ENCODE peak calls at places on chromosome 15, in seven cellular contexts. One of them, this sample, is unnamed.

GRCh38 chr15:68586274-68586961 is 7.6 kb downstream of the CORO2B start:
- DNase-seq in ACHN: peak
- DNase-seq in cerebellum: no peak
- DNase-seq in activated CD4-positive, alpha-beta T cell treated with anti-CD3 and anti-CD28 coated beads, Interleukin-2, amount 50 U/mL, for 4 hours: no peak
- DNase-seq in mucosa of gallbladder: no peak
- DNase-seq in HT1080: peak
- DNase-seq in small intestine: no peak
- DNase-seq in this sample: no peak

GRCh38 chr15:92801774-92802464 is 98.2 kb upstream of the CHD2 start:
- DNase-seq in HT1080: peak
- DNase-seq in mucosa of gallbladder: peak
- DNase-seq in cerebellum: no peak
- DNase-seq in small intestine: no peak
- DNase-seq in ACHN: no peak
- DNase-seq in activated CD4-positive, alpha-beta T cell treated with anti-CD3 and anti-CD28 coated beads, Interleukin-2, amount 50 U/mL, for 4 hours: no peak
- DNase-seq in this sample: no peak

GRCh38 chr15:96347181-96348111 is 16.9 kb downstream of the NR2F2 start:
- DNase-seq in mucosa of gallbladder: no peak
- DNase-seq in small intestine: no peak
- DNase-seq in HT1080: no peak
- DNase-seq in cerebellum: no peak
- DNase-seq in activated CD4-positive, alpha-beta T cell treated with anti-CD3 and anti-CD28 coated beads, Interleukin-2, amount 50 U/mL, for 4 hours: no peak
- DNase-seq in ACHN: no peak
- DNase-seq in this sample: peak

GRCh38 chr15:99604865-99605264 is 39.1 kb downstream of the MEF2A start:
- DNase-seq in activated CD4-positive, alpha-beta T cell treated with anti-CD3 and anti-CD28 coated beads, Interleukin-2, amount 50 U/mL, for 4 hours: no peak
- DNase-seq in mucosa of gallbladder: no peak
- DNase-seq in small intestine: no peak
- DNase-seq in HT1080: no peak
- DNase-seq in cerebellum: no peak
- DNase-seq in ACHN: no peak
- DNase-seq in this sample: no peak

GRCh38 chr15:70314018-70314354 is 216.3 kb upstream of the TLE3 start:
- DNase-seq in activated CD4-positive, alpha-beta T cell treated with anti-CD3 and anti-CD28 coated beads, Interleukin-2, amount 50 U/mL, for 4 hours: no peak
- DNase-seq in ACHN: no peak
- DNase-seq in cerebellum: no peak
- DNase-seq in HT1080: no peak
- DNase-seq in mucosa of gallbladder: no peak
- DNase-seq in small intestine: no peak
- DNase-seq in this sample: no peak

GRCh38 chr15:96332854-96333193 is 2.3 kb downstream of the NR2F2 start:
- DNase-seq in ACHN: peak
- DNase-seq in HT1080: peak
- DNase-seq in cerebellum: no peak
- DNase-seq in small intestine: no peak
- DNase-seq in mucosa of gallbladder: no peak
- DNase-seq in activated CD4-positive, alpha-beta T cell treated with anti-CD3 and anti-CD28 coated beads, Interleukin-2, amount 50 U/mL, for 4 hours: no peak
- DNase-seq in this sample: no peak

GRCh38 chr15:78159395-78159794 is 10.2 kb downstream of the IDH3A start:
- DNase-seq in cerebellum: no peak
- DNase-seq in ACHN: no peak
- DNase-seq in mucosa of gallbladder: no peak
- DNase-seq in activated CD4-positive, alpha-beta T cell treated with anti-CD3 and anti-CD28 coated beads, Interleukin-2, amount 50 U/mL, for 4 hours: no peak
- DNase-seq in HT1080: no peak
- DNase-seq in small intestine: no peak
- DNase-seq in this sample: no peak

GRCh38 chr15:43517354-43518072 is at the start of gene MAP1A:
- DNase-seq in small intestine: no peak
- DNase-seq in HT1080: no peak
- DNase-seq in activated CD4-positive, alpha-beta T cell treated with anti-CD3 and anti-CD28 coated beads, Interleukin-2, amount 50 U/mL, for 4 hours: no peak
- DNase-seq in ACHN: no peak
- DNase-seq in mucosa of gallbladder: no peak
- DNase-seq in cerebellum: peak
- DNase-seq in this sample: peak

GRCh38 chr15:99424978-99425665 is 140.7 kb upstream of the MEF2A start:
- DNase-seq in small intestine: no peak
- DNase-seq in activated CD4-positive, alpha-beta T cell treated with anti-CD3 and anti-CD28 coated beads, Interleukin-2, amount 50 U/mL, for 4 hours: peak
- DNase-seq in ACHN: no peak
- DNase-seq in HT1080: peak
- DNase-seq in cerebellum: no peak
- DNase-seq in mucosa of gallbladder: peak
- DNase-seq in this sample: no peak

GRCh38 chr15:64443747-64444621 is 16.4 kb upstream of the ZNF609 start:
- DNase-seq in cerebellum: peak
- DNase-seq in HT1080: peak
- DNase-seq in mucosa of gallbladder: no peak
- DNase-seq in ACHN: peak
- DNase-seq in activated CD4-positive, alpha-beta T cell treated with anti-CD3 and anti-CD28 coated beads, Interleukin-2, amount 50 U/mL, for 4 hours: no peak
- DNase-seq in small intestine: peak
- DNase-seq in this sample: no peak

GRCh38 chr15:99706557-99707303 is 26.5 kb downstream of the LYSMD4 start:
- DNase-seq in small intestine: no peak
- DNase-seq in mucosa of gallbladder: no peak
- DNase-seq in ACHN: no peak
- DNase-seq in cerebellum: no peak
- DNase-seq in activated CD4-positive, alpha-beta T cell treated with anti-CD3 and anti-CD28 coated beads, Interleukin-2, amount 50 U/mL, for 4 hours: peak
- DNase-seq in HT1080: no peak
- DNase-seq in this sample: no peak

GRCh38 chr15:38176155-38176554 is 76.5 kb upstream of the SPRED1 start:
- DNase-seq in cerebellum: no peak
- DNase-seq in ACHN: peak
- DNase-seq in activated CD4-positive, alpha-beta T cell treated with anti-CD3 and anti-CD28 coated beads, Interleukin-2, amount 50 U/mL, for 4 hours: no peak
- DNase-seq in small intestine: no peak
- DNase-seq in mucosa of gallbladder: no peak
- DNase-seq in HT1080: peak
- DNase-seq in this sample: no peak

GRCh38 chr15:79308874-79309273 is 2.0 kb upstream of the TMED3 start:
- DNase-seq in cerebellum: peak
- DNase-seq in HT1080: no peak
- DNase-seq in activated CD4-positive, alpha-beta T cell treated with anti-CD3 and anti-CD28 coated beads, Interleukin-2, amount 50 U/mL, for 4 hours: no peak
- DNase-seq in small intestine: no peak
- DNase-seq in ACHN: no peak
- DNase-seq in mucosa of gallbladder: no peak
- DNase-seq in this sample: no peak

GRCh38 chr15:48811325-48811938 is 563 bp upstream of the CEP152 start:
- DNase-seq in cerebellum: no peak
- DNase-seq in mucosa of gallbladder: no peak
- DNase-seq in ACHN: no peak
- DNase-seq in activated CD4-positive, alpha-beta T cell treated with anti-CD3 and anti-CD28 coated beads, Interleukin-2, amount 50 U/mL, for 4 hours: no peak
- DNase-seq in HT1080: peak
- DNase-seq in small intestine: peak
- DNase-seq in this sample: peak

GRCh38 chr15:48590704-48591103 is 54.8 kb downstream of the FBN1 start:
- DNase-seq in HT1080: no peak
- DNase-seq in activated CD4-positive, alpha-beta T cell treated with anti-CD3 and anti-CD28 coated beads, Interleukin-2, amount 50 U/mL, for 4 hours: no peak
- DNase-seq in mucosa of gallbladder: no peak
- DNase-seq in small intestine: no peak
- DNase-seq in cerebellum: no peak
- DNase-seq in ACHN: no peak
- DNase-seq in this sample: no peak

GRCh38 chr15:68403161-68403941 is 28.6 kb downstream of the ITGA11 start:
- DNase-seq in mucosa of gallbladder: no peak
- DNase-seq in HT1080: no peak
- DNase-seq in small intestine: no peak
- DNase-seq in ACHN: no peak
- DNase-seq in cerebellum: no peak
- DNase-seq in activated CD4-positive, alpha-beta T cell treated with anti-CD3 and anti-CD28 coated beads, Interleukin-2, amount 50 U/mL, for 4 hours: no peak
- DNase-seq in this sample: no peak

GRCh38 chr15:47794266-47794914 is 77.1 kb downstream of the SEMA6D start:
- DNase-seq in small intestine: no peak
- DNase-seq in ACHN: no peak
- DNase-seq in HT1080: peak
- DNase-seq in mucosa of gallbladder: no peak
- DNase-seq in activated CD4-positive, alpha-beta T cell treated with anti-CD3 and anti-CD28 coated beads, Interleukin-2, amount 50 U/mL, for 4 hours: no peak
- DNase-seq in cerebellum: no peak
- DNase-seq in this sample: no peak